ENCODE peak calls at places on chromosomes 6 and 20, in four cellular contexts. K, X, N and F are unnamed samples.

GRCh38 chr20:44349349-44349748 is 6.2 kb upstream of the HNF4A start:
- DNase-seq in K (no peak), X (no peak), N (no peak), F (no peak)

GRCh38 chr6:113120577-113121285 is 736.4 kb upstream of the MARCKS start:
- DNase-seq in K (peak; percentile 93), X (no peak), N (peak; percentile 19), F (peak; percentile 5)

GRCh38 chr6:10478187-10479040 is 42.7 kb upstream of the GCNT2 start:
- DNase-seq in K (peak; percentile 42), X (no peak), N (peak; percentile 4), F (peak; percentile 61)

GRCh38 chr20:11891827-11892521 is 25.7 kb upstream of the BTBD3 start:
- DNase-seq in K (peak; percentile 62), X (peak; percentile 26), N (peak; percentile 79), F (peak; percentile 92)

GRCh38 chr6:53066059-53066406 is 829 bp downstream of the FBXO9 start:
- DNase-seq in K (peak; percentile 28), X (peak; percentile 47), N (peak; percentile 34), F (peak; percentile 63)

GRCh38 chr6:80543151-80543550 is 436.7 kb downstream of the BCKDHB start:
- DNase-seq in K (no peak), X (no peak), N (no peak), F (no peak)

GRCh38 chr6:154343473-154344308 is 12.9 kb downstream of the IPCEF1 start:
- DNase-seq in K (peak; percentile 16), X (no peak), N (peak; percentile 88), F (peak; percentile 46)

GRCh38 chr6:22821664-22822320 is 252.4 kb downstream of the HDGFL1 start:
- DNase-seq in K (peak; percentile 61), X (no peak), N (no peak), F (no peak)

GRCh38 chr6:110529355-110529754 is 52.9 kb upstream of the SLC22A16 start:
- DNase-seq in K (peak; percentile 85), X (no peak), N (no peak), F (no peak)

GRCh38 chr6:41122373-41122772 is 31.8 kb downstream of the TREML1 start:
- DNase-seq in K (peak; percentile 57), X (no peak), N (no peak), F (no peak)

GRCh38 chr6:94323853-94324252 is 904.5 kb upstream of the EPHA7 start:
- DNase-seq in K (no peak), X (no peak), N (no peak), F (peak; percentile 23)

GRCh38 chr6:111157412-111157811 is 70.1 kb downstream of the SLC16A10 start:
- DNase-seq in K (no peak), X (no peak), N (no peak), F (no peak)

GRCh38 chr20:25032478-25033183 is 25.3 kb downstream of the ACSS1 start:
- DNase-seq in K (no peak), X (no peak), N (peak; percentile 80), F (no peak)

GRCh38 chr6:168299541-168300511 is 19.8 kb downstream of the DACT2 start:
- DNase-seq in K (no peak), X (no peak), N (no peak), F (no peak)

GRCh38 chr6:124924333-124924759 is 37.9 kb upstream of the RNF217 start:
- DNase-seq in K (peak; percentile 6), X (no peak), N (no peak), F (peak; percentile 22)

GRCh38 chr20:41865938-41866337 is 247.8 kb upstream of the CHD6 start:
- DNase-seq in K (no peak), X (no peak), N (no peak), F (no peak)

GRCh38 chr20:5696011-5696559 is 54.1 kb upstream of the SHLD1 start:
- DNase-seq in K (peak; percentile 99), X (no peak), N (no peak), F (no peak)

GRCh38 chr20:50244352-50245149 is 53.9 kb downstream of the CEBPB start:
- DNase-seq in K (no peak), X (no peak), N (peak; percentile 66), F (no peak)

GRCh38 chr20:49664914-49665313 is 48.8 kb downstream of the B4GALT5 start:
- DNase-seq in K (no peak), X (no peak), N (no peak), F (no peak)

GRCh38 chr20:49570161-49570827 is 2.4 kb upstream of the PTGIS start:
- DNase-seq in K (no peak), X (no peak), N (no peak), F (no peak)

GRCh38 chr6:36224918-36225461 is 28.4 kb downstream of the BRPF3 start:
- DNase-seq in K (no peak), X (no peak), N (no peak), F (no peak)

GRCh38 chr6:158211273-158212055 is 43.3 kb downstream of the GTF2H5 start:
- DNase-seq in K (peak; percentile 49), X (no peak), N (no peak), F (no peak)

GRCh38 chr20:11452326-11452725 is 465.4 kb upstream of the BTBD3 start:
- DNase-seq in K (peak; percentile 59), X (no peak), N (no peak), F (no peak)

GRCh38 chr6:52243282-52243893 is 912 bp downstream of the IL17F start:
- DNase-seq in K (peak; percentile 20), X (no peak), N (no peak), F (peak; percentile 17)

GRCh38 chr20:14992071-14992654 is 654.8 kb upstream of the FLRT3 start:
- DNase-seq in K (no peak), X (no peak), N (no peak), F (no peak)

GRCh38 chr6:135231469-135231844 is 50.3 kb downstream of the MYB start:
- DNase-seq in K (no peak), X (no peak), N (no peak), F (no peak)

GRCh38 chr20:18058661-18059467 is 1.1 kb upstream of the OVOL2 start:
- DNase-seq in K (no peak), X (no peak), N (peak; percentile 62), F (peak; percentile 47)

GRCh38 chr6:43803055-43803782 is 33.2 kb downstream of the VEGFA start:
- DNase-seq in K (no peak), X (no peak), N (no peak), F (no peak)

GRCh38 chr6:43805695-43806040 is 35.7 kb downstream of the VEGFA start:
- DNase-seq in K (no peak), X (no peak), N (no peak), F (no peak)

GRCh38 chr6:43804550-43805223 is 34.7 kb downstream of the VEGFA start:
- DNase-seq in K (no peak), X (no peak), N (peak; percentile 90), F (peak; percentile 62)

GRCh38 chr6:43806041-43806757 is 36.2 kb downstream of the VEGFA start:
- DNase-seq in K (no peak), X (no peak), N (peak; percentile 94), F (peak; percentile 90)

DNA sequence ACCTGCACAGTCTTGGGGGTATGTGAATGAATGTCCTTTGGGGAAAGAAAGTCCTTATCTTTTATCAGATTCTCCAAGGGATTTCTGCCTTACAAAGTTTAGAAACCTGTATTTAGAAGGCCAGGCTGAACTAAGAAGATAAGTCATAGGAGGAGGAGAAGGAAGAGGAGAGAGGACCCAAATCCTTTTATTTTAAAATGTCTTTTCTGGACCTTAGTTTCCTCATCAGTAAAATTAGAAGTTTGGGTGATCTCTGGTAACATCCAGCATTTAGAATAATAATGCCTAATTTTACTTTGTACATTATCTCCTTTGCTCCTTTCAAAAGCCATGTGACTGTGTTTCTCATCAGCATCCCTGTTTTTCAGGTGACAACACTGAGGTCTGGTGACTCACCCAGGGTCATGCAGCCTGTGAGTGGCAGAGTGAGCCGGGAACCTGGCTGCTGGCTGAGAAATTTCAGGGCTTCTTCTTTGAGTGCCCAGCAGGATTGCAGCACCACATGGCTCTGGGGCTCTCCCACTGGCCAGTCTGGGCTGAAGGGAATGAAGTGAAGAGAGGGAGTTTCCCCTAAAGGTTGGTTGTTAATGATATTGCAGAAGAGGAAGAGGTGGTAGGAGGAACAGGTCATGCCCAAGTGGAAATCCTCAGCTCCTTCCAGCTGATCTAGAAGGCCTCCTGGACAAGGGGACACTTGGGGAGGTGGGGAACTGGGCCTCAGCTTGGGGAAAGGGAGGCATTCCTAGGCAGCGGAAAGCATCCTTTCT is 34.0 kb downstream of the VEGFA start:
- DNase-seq in K (peak; percentile 36), X (no peak), N (peak; percentile 77), F (peak; percentile 68)
- H3K27ac ChIP-seq in K (peak overlapping the region; percentile 34), X (peak overlapping the region; percentile 96), N (peak overlapping the region; percentile 93), F (peak overlapping the region; percentile 94)

GRCh38 chr20:63707558-63708300 is at the start of the genes ARFRP1 and ZGPAT:
- DNase-seq in K (peak; percentile 67), X (peak; percentile 87), N (peak; percentile 89), F (peak; percentile 95)

GRCh38 chr20:63708301-63709148 is 686 bp downstream of the ZGPAT start:
- DNase-seq in K (no peak), X (no peak), N (peak; percentile 13), F (peak; percentile 47)

GRCh38 chr20:63705232-63706026 is 2.3 kb downstream of the ARFRP1 start:
- DNase-seq in K (no peak), X (no peak), N (no peak), F (no peak)

GRCh38 chr20:63706027-63706695 is 1.6 kb downstream of the ARFRP1 start:
- DNase-seq in K (no peak), X (no peak), N (no peak), F (peak; percentile 4)

DNA sequence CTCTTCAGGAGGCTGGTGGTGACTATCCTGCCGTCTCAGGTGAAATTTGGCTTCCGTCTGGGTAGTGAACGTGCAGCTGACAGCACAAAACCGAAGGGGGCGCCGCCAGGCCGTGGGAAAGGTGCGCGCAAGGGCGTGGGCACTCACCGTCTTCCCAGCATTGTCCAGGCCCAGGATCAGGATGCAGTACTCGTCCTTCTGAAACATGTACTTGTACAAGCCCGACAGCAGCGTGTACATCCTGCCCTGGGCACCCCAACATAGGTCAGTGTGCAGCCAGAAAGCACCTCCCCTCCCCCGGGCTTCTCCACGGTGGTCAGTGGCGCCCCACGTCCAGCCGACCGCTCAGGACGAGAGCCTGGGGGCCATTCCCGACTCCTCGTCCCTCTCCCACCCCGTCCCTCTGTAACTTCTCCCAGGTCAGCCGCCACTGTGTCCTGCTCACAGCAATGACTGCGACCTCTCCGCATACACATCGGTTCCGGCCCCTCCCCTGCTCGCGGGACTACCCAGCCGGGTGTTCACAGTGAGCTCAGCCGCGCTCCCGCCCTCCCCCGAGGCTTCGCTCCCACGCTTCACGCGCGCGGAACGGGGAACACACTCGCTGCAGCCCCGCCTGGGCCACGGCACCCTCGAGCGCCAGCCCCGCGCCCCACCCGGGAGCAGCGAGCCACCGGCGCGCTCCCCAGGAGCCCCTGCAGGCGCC is 771 bp downstream of the ARFRP1 start:
- DNase-seq in K (peak; percentile 35), X (peak; percentile 47), N (peak; percentile 42), F (peak; percentile 72)
- H3K27ac ChIP-seq in K (peak overlapping the region; percentile 82), X (peak overlapping the region; percentile 96), N (peak overlapping the region; percentile 69), F (peak overlapping the region; percentile 91)

GRCh38 chr6:70398783-70399730 is 14.3 kb upstream of the FAM135A start:
- DNase-seq in K (peak; percentile 23), X (no peak), N (peak; percentile 88), F (peak; percentile 84)
- H3K27ac ChIP-seq in K (no peak overlapping the region), X (peak overlapping the region; percentile 85), N (peak overlapping the region; percentile 83), F (peak overlapping the region; percentile 83)

DNA sequence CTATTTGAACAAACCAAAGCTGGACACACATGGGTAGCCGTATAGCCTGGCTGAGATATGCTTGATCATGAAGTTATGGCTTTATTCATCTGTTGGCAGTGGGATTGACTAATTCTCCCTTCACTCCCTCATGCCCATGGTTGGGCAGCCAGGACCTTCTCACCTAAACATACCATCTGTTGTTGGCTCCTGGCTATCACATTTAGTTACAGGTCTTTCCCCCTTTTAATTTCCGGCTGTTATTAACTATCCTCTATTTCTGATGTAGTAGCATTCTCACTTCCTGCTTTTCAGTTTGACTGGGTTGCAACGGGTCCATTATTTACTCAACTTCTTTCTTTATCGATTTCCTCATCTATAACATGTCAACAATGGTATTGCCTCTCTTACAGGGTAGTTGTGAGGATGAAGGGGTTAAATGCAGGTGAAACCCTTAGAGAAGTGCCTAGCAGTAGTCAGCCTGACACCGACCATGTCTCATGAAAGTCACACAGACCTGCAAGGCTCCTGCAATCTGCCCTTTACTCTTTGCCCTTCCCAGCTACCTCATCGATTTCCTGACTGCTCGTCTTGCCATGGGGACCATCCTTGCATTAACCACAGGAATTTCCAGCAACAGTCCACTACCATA is 42.1 kb downstream of the PPP1R14C start:
- DNase-seq in K (no peak), X (no peak), N (no peak), F (no peak)
- H3K27ac ChIP-seq in K (no peak overlapping the region), X (peak overlapping the region; percentile 79), N (no peak overlapping the region), F (no peak overlapping the region)